ENCODE peak calls at places on chromosomes 3 and 15, in five cellular contexts. A is GM12864, F is ACHN, V is T-helper 22 cell, S is frontal cortex. K is an unnamed sample.

GRCh38 chr3:120177151-120177550 is 82.9 kb upstream of the GSK3B start:
- DNase-seq in F (peak; percentile 85), V (no peak), A (no peak), S (no peak), K (no peak)

GRCh38 chr15:42286445-42287029 is 13.3 kb upstream of the TMEM87A start:
- DNase-seq in S (no peak), F (no peak), A (no peak), V (no peak), K (no peak)

GRCh38 chr3:147361671-147362420 is 44.5 kb downstream of the ZIC4 start:
- DNase-seq in F (peak; percentile 27), A (peak; percentile 4), S (no peak), V (no peak), K (no peak)

GRCh38 chr15:65323071-65323511 is 18.6 kb downstream of the RNU5B-1 start:
- DNase-seq in S (no peak), A (no peak), F (no peak), V (no peak), K (no peak)

GRCh38 chr3:13325092-13325491 is 95.0 kb downstream of the NUP210 start:
- DNase-seq in V (no peak), S (no peak), A (peak; percentile 19), F (no peak), K (no peak)

GRCh38 chr3:110293660-110294059 is 778.0 kb upstream of the NECTIN3 start:
- DNase-seq in F (no peak), S (peak; percentile 2), A (no peak), V (no peak), K (no peak)

GRCh38 chr3:14540209-14540575 is at the start of gene GRIP2:
- DNase-seq in A (no peak), V (no peak), S (no peak), F (no peak), K (no peak)

GRCh38 chr15:91369823-91370222 is 269.8 kb downstream of the SV2B start:
- DNase-seq in V (no peak), A (no peak), F (no peak), S (no peak), K (no peak)

GRCh38 chr3:196620228-196620627 is 19.3 kb upstream of the NRROS start:
- DNase-seq in V (no peak), S (no peak), A (no peak), F (no peak), K (peak; percentile 53)

GRCh38 chr3:115040673-115041286 is 106.3 kb downstream of the ZBTB20 start:
- DNase-seq in F (peak; percentile 41), V (no peak), A (no peak), S (no peak), K (peak; percentile 19)

GRCh38 chr3:13262493-13263211 is 157.5 kb downstream of the NUP210 start:
- DNase-seq in V (no peak), S (no peak), F (peak; percentile 11), A (no peak), K (no peak)

GRCh38 chr3:129023909-129024308 is 22.8 kb downstream of the EFCC1 start:
- DNase-seq in F (peak; percentile 31), S (no peak), V (no peak), A (no peak), K (no peak)

GRCh38 chr3:45988100-45988761 is 7.4 kb downstream of the FYCO1 start:
- DNase-seq in V (no peak), A (no peak), F (no peak), S (no peak), K (no peak)

GRCh38 chr15:35657679-35658201 is 111.8 kb upstream of the DPH6 start:
- DNase-seq in S (no peak), V (no peak), F (no peak), A (no peak), K (no peak)

GRCh38 chr3:193714523-193715137 is 121.6 kb downstream of the OPA1 start:
- DNase-seq in F (no peak), V (no peak), S (no peak), A (no peak), K (no peak)

GRCh38 chr3:64022451-64023186 is 675 bp downstream of the PSMD6 start:
- DNase-seq in F (peak; percentile 43), S (no peak), V (peak; percentile 12), A (no peak), K (no peak)

K was measured in left colon.